ENCODE peak calls at places on chromosomes 12 and 14, in eight cellular contexts. G is midbrain; F is mesendoderm; N is H9; M is trophoblast cell; Y is left cardiac atrium; H is hepatic stellate cell; C is activated CD4-positive, CD25-positive, alpha-beta regulatory T cell. D is an unnamed sample.

GRCh38 chr12:82835217-82835616 is 148.5 kb downstream of the TMTC2 start:
- DNase-seq in N (no peak), F (peak), Y (no peak), H (no peak), M (no peak), G (no peak), C (no peak), D (no peak)

GRCh38 chr12:124020398-124021024 is 47.5 kb downstream of the ZNF664 start:
- DNase-seq in F (no peak), C (no peak), Y (no peak), N (no peak), H (no peak), M (no peak), G (no peak), D (peak)

GRCh38 chr14:100072783-100073346 is 7.6 kb downstream of the EVL start:
- DNase-seq in G (no peak), Y (no peak), N (no peak), H (no peak), F (no peak), M (peak), C (no peak), D (no peak)

GRCh38 chr14:94164685-94165431 is 9.3 kb upstream of the PPP4R4 start:
- DNase-seq in Y (no peak), G (no peak), H (no peak), C (no peak), F (no peak), N (peak), M (no peak), D (no peak)

GRCh38 chr14:103733651-103734050 is 18.0 kb downstream of the ZFYVE21 start:
- DNase-seq in M (no peak), G (no peak), H (no peak), F (no peak), N (no peak), C (no peak), Y (no peak), D (no peak)

GRCh38 chr14:51547260-51547659 is 104.5 kb upstream of the FRMD6 start:
- DNase-seq in G (no peak), F (peak), N (no peak), Y (peak), H (peak), M (peak), C (no peak), D (peak)

GRCh38 chr12:45658066-45658465 is 71.4 kb upstream of the ARID2 start:
- DNase-seq in M (no peak), C (no peak), G (no peak), H (no peak), Y (no peak), F (no peak), N (no peak), D (no peak)

GRCh38 chr14:63770187-63770807 is 42.4 kb upstream of the SGPP1 start:
- DNase-seq in N (no peak), Y (peak), F (peak), M (peak), C (peak), H (peak), G (peak), D (no peak)

GRCh38 chr12:57738142-57738474 is 434 bp downstream of the AGAP2 start:
- DNase-seq in M (no peak), C (no peak), Y (no peak), N (no peak), G (no peak), F (no peak), H (no peak), D (no peak)

GRCh38 chr12:75727577-75727976 is 216.2 kb upstream of the KRR1 start:
- DNase-seq in H (no peak), C (no peak), G (no peak), Y (no peak), M (no peak), N (peak), F (peak), D (no peak)

GRCh38 chr14:54568821-54569591 is 2.1 kb downstream of the SAMD4A start:
- DNase-seq in C (no peak), M (no peak), F (no peak), N (no peak), G (no peak), Y (peak), H (peak), D (peak)

GRCh38 chr14:21367582-21368144 is 16.2 kb downstream of the SUPT16H start:
- DNase-seq in Y (no peak), C (no peak), N (no peak), G (no peak), M (no peak), F (no peak), H (no peak), D (no peak)

GRCh38 chr12:12214201-12214600 is 52.6 kb downstream of the LRP6 start:
- DNase-seq in C (no peak), H (no peak), Y (no peak), G (no peak), F (peak), N (no peak), M (no peak), D (no peak)

GRCh38 chr12:124759841-124760508 is 103.7 kb downstream of the SCARB1 start:
- DNase-seq in N (no peak), M (peak), C (no peak), H (no peak), Y (peak), G (peak), F (no peak), D (no peak)

GRCh38 chr12:24226745-24227350 is 277.4 kb upstream of the SOX5 start:
- DNase-seq in C (no peak), M (peak), Y (peak), F (peak), N (no peak), H (peak), G (no peak), D (no peak)

GRCh38 chr12:34186492-34186891 is 164.2 kb downstream of the ALG10 start:
- DNase-seq in Y (no peak), C (no peak), M (no peak), H (no peak), F (no peak), N (no peak), G (no peak), D (no peak)

GRCh38 chr14:53871947-53872346 is 84.7 kb downstream of the BMP4 start:
- DNase-seq in F (no peak), Y (no peak), M (no peak), H (no peak), N (no peak), G (no peak), C (no peak), D (no peak)

GRCh38 chr14:100056431-100056830 is 8.8 kb upstream of the EVL start:
- DNase-seq in G (no peak), C (no peak), H (no peak), N (no peak), M (no peak), F (no peak), Y (no peak), D (no peak)

GRCh38 chr14:99682809-99683618 is 1.1 kb upstream of the CYP46A1 start:
- DNase-seq in F (peak), H (peak), N (peak), G (peak), M (peak), C (peak), Y (peak), D (peak)

GRCh38 chr12:82383930-82384513 is 25.7 kb downstream of the METTL25 start:
- DNase-seq in Y (no peak), N (no peak), F (peak), C (no peak), M (no peak), G (peak), H (no peak), D (no peak)

GRCh38 chr14:65600742-65601141 is 188.2 kb downstream of the FUT8 start:
- DNase-seq in N (no peak), C (no peak), G (no peak), Y (no peak), M (no peak), F (no peak), H (no peak), D (no peak)